ENCODE peak calls at places on chromosomes 7 and 10, in seven cellular contexts. One of them, this sample, is unnamed. For H3K36me3, the result is how much of the 10 kb centered on the place peaks cover.

GRCh38 chr7:25598765-25599164 is 370.5 kb upstream of the NPVF start:
- DNase-seq in SJSA1: no peak
- DNase-seq in K562: no peak
- DNase-seq in right atrium auricular region: no peak
- DNase-seq in PC-9: no peak
- DNase-seq in body of pancreas: no peak
- DNase-seq in lower lobe of right lung: no peak
- DNase-seq in this sample: no peak

GRCh38 chr7:100629117-100629711 is 12.1 kb downstream of the TFR2 start:
- DNase-seq in K562: peak
- DNase-seq in PC-9: peak
- DNase-seq in SJSA1: no peak
- DNase-seq in right atrium auricular region: no peak
- DNase-seq in lower lobe of right lung: no peak
- DNase-seq in body of pancreas: no peak
- DNase-seq in this sample: peak

GRCh38 chr10:123634221-123634620 is 31.9 kb upstream of the GPR26 start:
- DNase-seq in SJSA1: no peak
- DNase-seq in lower lobe of right lung: no peak
- DNase-seq in body of pancreas: no peak
- DNase-seq in right atrium auricular region: peak
- DNase-seq in K562: no peak
- DNase-seq in PC-9: no peak
- DNase-seq in this sample: no peak

GRCh38 chr7:66047426-66047825 is 28.2 kb upstream of the ASL start:
- DNase-seq in K562: peak
- DNase-seq in SJSA1: peak
- DNase-seq in body of pancreas: no peak
- DNase-seq in right atrium auricular region: no peak
- DNase-seq in PC-9: peak
- DNase-seq in lower lobe of right lung: no peak
- DNase-seq in this sample: peak

GRCh38 chr7:126803060-126803665 is 449.6 kb downstream of the GRM8 start:
- DNase-seq in body of pancreas: peak
- DNase-seq in K562: peak
- DNase-seq in SJSA1: peak
- DNase-seq in lower lobe of right lung: no peak
- DNase-seq in right atrium auricular region: no peak
- DNase-seq in PC-9: peak
- DNase-seq in this sample: peak

GRCh38 chr7:40015790-40016296 is 65.8 kb downstream of the CDK13 start:
- DNase-seq in body of pancreas: peak
- DNase-seq in PC-9: no peak
- DNase-seq in K562: no peak
- DNase-seq in right atrium auricular region: no peak
- DNase-seq in lower lobe of right lung: no peak
- DNase-seq in SJSA1: no peak
- DNase-seq in this sample: peak

GRCh38 chr7:30226593-30227268 is 57.7 kb upstream of the ZNRF2 start:
- DNase-seq in SJSA1: no peak
- DNase-seq in lower lobe of right lung: peak
- DNase-seq in right atrium auricular region: no peak
- DNase-seq in K562: peak
- DNase-seq in body of pancreas: peak
- DNase-seq in PC-9: peak
- DNase-seq in this sample: no peak

GRCh38 chr10:2968401-2968800 is 98.9 kb upstream of the PFKP start:
- DNase-seq in PC-9: no peak
- DNase-seq in K562: no peak
- DNase-seq in lower lobe of right lung: no peak
- DNase-seq in SJSA1: peak
- DNase-seq in right atrium auricular region: no peak
- DNase-seq in body of pancreas: no peak
- DNase-seq in this sample: peak

GRCh38 chr10:1660386-1660785 is 76.9 kb downstream of the ADARB2 start:
- DNase-seq in right atrium auricular region: no peak
- DNase-seq in K562: no peak
- DNase-seq in SJSA1: no peak
- DNase-seq in lower lobe of right lung: no peak
- DNase-seq in PC-9: no peak
- DNase-seq in body of pancreas: no peak
- DNase-seq in this sample: no peak

GRCh38 chr10:61063911-61064310 is 119.9 kb upstream of the RHOBTB1 start:
- DNase-seq in PC-9: no peak
- DNase-seq in body of pancreas: no peak
- DNase-seq in right atrium auricular region: no peak
- DNase-seq in lower lobe of right lung: no peak
- DNase-seq in K562: no peak
- DNase-seq in SJSA1: peak
- DNase-seq in this sample: no peak

GRCh38 chr7:127885843-127886242 is 145.4 kb downstream of the LRRC4 start:
- DNase-seq in lower lobe of right lung: no peak
- DNase-seq in body of pancreas: peak
- DNase-seq in K562: peak
- DNase-seq in PC-9: no peak
- DNase-seq in right atrium auricular region: peak
- DNase-seq in SJSA1: peak
- DNase-seq in this sample: peak

GRCh38 chr7:38335123-38335489 is 61.7 kb upstream of the TARP start:
- DNase-seq in right atrium auricular region: no peak
- DNase-seq in SJSA1: no peak
- DNase-seq in lower lobe of right lung: no peak
- DNase-seq in PC-9: no peak
- DNase-seq in body of pancreas: no peak
- DNase-seq in K562: no peak
- DNase-seq in this sample: no peak

GRCh38 chr7:47496064-47496665 is 85.7 kb downstream of the TNS3 start:
- DNase-seq in lower lobe of right lung: no peak
- DNase-seq in PC-9: no peak
- DNase-seq in SJSA1: no peak
- DNase-seq in K562: no peak
- DNase-seq in right atrium auricular region: no peak
- DNase-seq in body of pancreas: no peak
- DNase-seq in this sample: no peak

GRCh38 chr10:79430946-79431345 is 14.5 kb downstream of the ZCCHC24 start:
- DNase-seq in right atrium auricular region: no peak
- DNase-seq in K562: no peak
- DNase-seq in body of pancreas: no peak
- DNase-seq in PC-9: no peak
- DNase-seq in lower lobe of right lung: no peak
- DNase-seq in SJSA1: no peak
- DNase-seq in this sample: no peak

GRCh38 chr7:45292481-45292880 is 134.9 kb downstream of the RAMP3 start:
- DNase-seq in lower lobe of right lung: no peak
- DNase-seq in SJSA1: no peak
- DNase-seq in body of pancreas: no peak
- DNase-seq in PC-9: no peak
- DNase-seq in right atrium auricular region: no peak
- DNase-seq in K562: no peak
- DNase-seq in this sample: no peak

GRCh38 chr7:26918241-26918640 is 53.9 kb upstream of the SKAP2 start:
- DNase-seq in PC-9: peak
- DNase-seq in K562: no peak
- DNase-seq in body of pancreas: no peak
- DNase-seq in lower lobe of right lung: no peak
- DNase-seq in right atrium auricular region: no peak
- DNase-seq in SJSA1: no peak
- DNase-seq in this sample: no peak

GRCh38 chr10:43113201-43113893 is 24.9 kb upstream of the CSGALNACT2 start:
- DNase-seq in PC-9: no peak
- DNase-seq in body of pancreas: no peak
- DNase-seq in right atrium auricular region: no peak
- DNase-seq in K562: no peak
- DNase-seq in lower lobe of right lung: peak
- DNase-seq in SJSA1: no peak
- DNase-seq in this sample: no peak

GRCh38 chr10:127424594-127425264 is 124.4 kb upstream of the NPS start:
- DNase-seq in body of pancreas: no peak
- DNase-seq in K562: no peak
- DNase-seq in lower lobe of right lung: no peak
- DNase-seq in PC-9: no peak
- DNase-seq in right atrium auricular region: no peak
- DNase-seq in SJSA1: no peak
- DNase-seq in this sample: no peak

GRCh38 chr7:99099499-99100077 is 44.3 kb downstream of the SMURF1 start:
- DNase-seq in right atrium auricular region: no peak
- DNase-seq in SJSA1: no peak
- DNase-seq in lower lobe of right lung: no peak
- DNase-seq in PC-9: no peak
- DNase-seq in K562: no peak
- DNase-seq in body of pancreas: no peak
- DNase-seq in this sample: no peak

GRCh38 chr10:32982293-32982709 is 24.3 kb upstream of the ITGB1 start:
- DNase-seq in K562: no peak
- DNase-seq in lower lobe of right lung: no peak
- DNase-seq in body of pancreas: no peak
- DNase-seq in PC-9: peak
- DNase-seq in right atrium auricular region: no peak
- DNase-seq in SJSA1: peak
- DNase-seq in this sample: peak

DNA sequence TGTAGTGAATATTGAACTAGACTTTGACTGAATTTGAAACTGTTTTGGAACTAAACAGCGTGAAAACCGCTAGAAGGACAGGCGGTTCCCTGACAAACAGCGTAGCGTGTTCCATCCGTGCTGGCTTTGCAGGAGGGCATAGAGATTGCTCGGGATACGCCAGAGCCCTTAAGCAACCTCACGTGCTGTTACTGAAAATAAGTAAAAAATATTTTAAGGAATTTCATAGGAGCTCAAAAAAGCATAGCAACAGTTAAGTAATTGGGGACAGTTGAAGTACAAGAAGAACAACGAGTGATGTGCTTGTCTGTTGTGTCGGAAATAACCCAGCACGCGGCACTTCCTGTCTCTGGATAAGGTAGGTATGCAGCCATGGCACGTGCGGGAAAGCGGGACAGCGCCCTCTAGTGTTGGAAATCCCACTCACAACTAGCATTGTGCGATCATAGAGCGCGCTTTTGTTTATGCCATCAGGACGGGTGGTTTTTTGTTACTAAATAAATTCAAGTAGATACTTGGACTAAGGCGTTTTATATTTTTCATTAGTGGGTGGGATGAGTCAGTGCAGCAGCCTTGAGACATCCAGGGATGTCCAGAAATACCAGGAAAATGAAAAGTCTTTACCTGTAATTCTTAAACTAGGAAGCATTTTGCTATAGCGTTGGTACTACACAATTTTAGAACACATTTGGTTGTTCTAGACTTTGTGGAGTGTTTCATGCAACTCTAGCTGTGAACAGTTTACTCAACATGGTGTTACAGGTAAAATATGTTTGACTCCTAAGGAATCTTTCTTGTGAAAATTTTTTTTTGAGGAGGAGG is 50.4 kb downstream of the DNAJB6 start:
- DNase-seq in right atrium auricular region: peak
- DNase-seq in body of pancreas: peak
- DNase-seq in K562: peak
- DNase-seq in PC-9: peak
- DNase-seq in lower lobe of right lung: peak
- DNase-seq in SJSA1: peak
- DNase-seq in this sample: peak
- H3K36me3 ChIP-seq in right atrium auricular region: half or more
- H3K36me3 ChIP-seq in body of pancreas: under half
- H3K36me3 ChIP-seq in K562: half or more
- H3K36me3 ChIP-seq in PC-9: half or more
- H3K36me3 ChIP-seq in lower lobe of right lung: half or more
- H3K36me3 ChIP-seq in SJSA1: half or more
- H3K36me3 ChIP-seq in this sample: under half

GRCh38 chr10:93380043-93380565 is 102.0 kb downstream of the MYOF start:
- DNase-seq in K562: no peak
- DNase-seq in SJSA1: no peak
- DNase-seq in PC-9: no peak
- DNase-seq in body of pancreas: no peak
- DNase-seq in right atrium auricular region: no peak
- DNase-seq in lower lobe of right lung: no peak
- DNase-seq in this sample: no peak

GRCh38 chr10:93386496-93387369 is 95.4 kb downstream of the MYOF start:
- DNase-seq in right atrium auricular region: no peak
- DNase-seq in K562: no peak
- DNase-seq in body of pancreas: no peak
- DNase-seq in lower lobe of right lung: peak
- DNase-seq in PC-9: no peak
- DNase-seq in SJSA1: no peak
- DNase-seq in this sample: peak

GRCh38 chr10:93379366-93380042 is 102.6 kb downstream of the MYOF start:
- DNase-seq in SJSA1: peak
- DNase-seq in right atrium auricular region: no peak
- DNase-seq in PC-9: no peak
- DNase-seq in body of pancreas: no peak
- DNase-seq in K562: no peak
- DNase-seq in lower lobe of right lung: no peak
- DNase-seq in this sample: no peak

GRCh38 chr10:93384006-93384405 is 98.1 kb downstream of the MYOF start:
- DNase-seq in PC-9: peak
- DNase-seq in K562: no peak
- DNase-seq in SJSA1: peak
- DNase-seq in lower lobe of right lung: no peak
- DNase-seq in body of pancreas: no peak
- DNase-seq in right atrium auricular region: no peak
- DNase-seq in this sample: peak

GRCh38 chr10:93383562-93383981 is 98.6 kb downstream of the MYOF start:
- DNase-seq in right atrium auricular region: no peak
- DNase-seq in SJSA1: peak
- DNase-seq in lower lobe of right lung: no peak
- DNase-seq in PC-9: peak
- DNase-seq in K562: no peak
- DNase-seq in body of pancreas: no peak
- DNase-seq in this sample: peak
- H3K36me3 ChIP-seq in right atrium auricular region: under half
- H3K36me3 ChIP-seq in SJSA1: half or more
- H3K36me3 ChIP-seq in lower lobe of right lung: half or more
- H3K36me3 ChIP-seq in PC-9: under half
- H3K36me3 ChIP-seq in K562: under half
- H3K36me3 ChIP-seq in body of pancreas: under half
- H3K36me3 ChIP-seq in this sample: half or more

GRCh38 chr10:21060626-21061025 is 163.5 kb upstream of the NEBL start:
- DNase-seq in body of pancreas: no peak
- DNase-seq in PC-9: no peak
- DNase-seq in K562: no peak
- DNase-seq in lower lobe of right lung: no peak
- DNase-seq in SJSA1: no peak
- DNase-seq in right atrium auricular region: no peak
- DNase-seq in this sample: no peak
- H3K36me3 ChIP-seq in body of pancreas: under half
- H3K36me3 ChIP-seq in PC-9: under half
- H3K36me3 ChIP-seq in K562: under half
- H3K36me3 ChIP-seq in lower lobe of right lung: under half
- H3K36me3 ChIP-seq in SJSA1: under half
- H3K36me3 ChIP-seq in right atrium auricular region: under half
- H3K36me3 ChIP-seq in this sample: under half

GRCh38 chr7:2566348-2566889 is 7.6 kb downstream of the IQCE start:
- DNase-seq in SJSA1: no peak
- DNase-seq in PC-9: no peak
- DNase-seq in lower lobe of right lung: peak
- DNase-seq in K562: no peak
- DNase-seq in body of pancreas: no peak
- DNase-seq in right atrium auricular region: no peak
- DNase-seq in this sample: no peak
- H3K36me3 ChIP-seq in SJSA1: under half
- H3K36me3 ChIP-seq in PC-9: under half
- H3K36me3 ChIP-seq in lower lobe of right lung: under half
- H3K36me3 ChIP-seq in K562: under half
- H3K36me3 ChIP-seq in body of pancreas: under half
- H3K36me3 ChIP-seq in right atrium auricular region: under half
- H3K36me3 ChIP-seq in this sample: under half

This sample was measured in adipocyte.